ENCODE peak calls at places on chromosome 3, in eight cellular contexts. Q is glutamatergic neuron, R is psoas muscle, Z is heart left ventricle, O is lower leg skin, B is PC-3, H is GM13976, K is Calu3. M is an unnamed sample.

GRCh38 chr3:14110699-14111098 is 14.0 kb downstream of the CHCHD4 start:
- DNase-seq in Q (no peak), R (no peak), Z (no peak), O (peak; percentile 13), B (peak; percentile 17), H (no peak), K (no peak), M (no peak)

GRCh38 chr3:71930056-71930991 is 145.4 kb upstream of the PROK2 start:
- DNase-seq in Q (no peak), R (no peak), Z (peak; percentile 28), O (no peak), B (peak; percentile 31), H (peak; percentile 59), K (peak; percentile 11), M (no peak)

GRCh38 chr3:190345878-190346277 is 23.6 kb upstream of the CLDN1 start:
- DNase-seq in Q (no peak), R (no peak), Z (no peak), O (no peak), B (no peak), H (no peak), K (no peak), M (no peak)

GRCh38 chr3:65291448-65292091 is 603.8 kb upstream of the ADAMTS9 start:
- DNase-seq in Q (no peak), R (no peak), Z (no peak), O (no peak), B (no peak), H (no peak), K (no peak), M (no peak)

GRCh38 chr3:11197471-11197870 is 43.2 kb downstream of the HRH1 start:
- DNase-seq in Q (no peak), R (no peak), Z (no peak), O (no peak), B (no peak), H (no peak), K (no peak), M (no peak)

GRCh38 chr3:62570888-62571287 is 197.5 kb upstream of the FEZF2 start:
- DNase-seq in Q (no peak), R (no peak), Z (no peak), O (no peak), B (no peak), H (no peak), K (no peak), M (no peak)

GRCh38 chr3:72820405-72820804 is 27.8 kb downstream of the SHQ1 start:
- DNase-seq in Q (no peak), R (no peak), Z (peak; percentile 37), O (no peak), B (peak; percentile 77), H (no peak), K (no peak), M (no peak)

GRCh38 chr3:71406945-71407629 is 176.4 kb downstream of the FOXP1 start:
- DNase-seq in Q (no peak), R (no peak), Z (no peak), O (no peak), B (no peak), H (no peak), K (no peak), M (no peak)

GRCh38 chr3:118199044-118199443 is 835.6 kb downstream of the IGSF11 start:
- DNase-seq in Q (no peak), R (no peak), Z (no peak), O (no peak), B (no peak), H (no peak), K (no peak), M (no peak)

GRCh38 chr3:120177907-120178306 is 83.7 kb upstream of the GSK3B start:
- DNase-seq in Q (no peak), R (no peak), Z (no peak), O (no peak), B (peak; percentile 21), H (no peak), K (no peak), M (no peak)

GRCh38 chr3:184808021-184808420 is 3.9 kb upstream of the VPS8 start:
- DNase-seq in Q (peak; percentile 31), R (no peak), Z (no peak), O (no peak), B (no peak), H (no peak), K (peak; percentile 49), M (peak; percentile 48)
- TF ChIP-seq CTCF in Q (no peak), R (no peak), Z (no peak), O (no peak), B (peak; percentile 37), H (no peak), K (no peak), M (peak; percentile 39)

GRCh38 chr3:46736006-46736872 is 18.6 kb upstream of the PRSS50 start:
- DNase-seq in Q (no peak), R (no peak), Z (no peak), O (peak; percentile 81), B (no peak), H (no peak), K (no peak), M (no peak)

GRCh38 chr3:46731795-46732194 is 14.1 kb upstream of the PRSS50 start:
- DNase-seq in Q (no peak), R (no peak), Z (no peak), O (no peak), B (no peak), H (no peak), K (no peak), M (no peak)

GRCh38 chr3:46730819-46731218 is 13.2 kb upstream of the PRSS50 start:
- DNase-seq in Q (no peak), R (no peak), Z (no peak), O (no peak), B (no peak), H (no peak), K (no peak), M (no peak)

GRCh38 chr3:46734773-46735172 is 17.1 kb upstream of the PRSS50 start:
- DNase-seq in Q (no peak), R (no peak), Z (no peak), O (peak; percentile 53), B (no peak), H (no peak), K (no peak), M (no peak)

DNA sequence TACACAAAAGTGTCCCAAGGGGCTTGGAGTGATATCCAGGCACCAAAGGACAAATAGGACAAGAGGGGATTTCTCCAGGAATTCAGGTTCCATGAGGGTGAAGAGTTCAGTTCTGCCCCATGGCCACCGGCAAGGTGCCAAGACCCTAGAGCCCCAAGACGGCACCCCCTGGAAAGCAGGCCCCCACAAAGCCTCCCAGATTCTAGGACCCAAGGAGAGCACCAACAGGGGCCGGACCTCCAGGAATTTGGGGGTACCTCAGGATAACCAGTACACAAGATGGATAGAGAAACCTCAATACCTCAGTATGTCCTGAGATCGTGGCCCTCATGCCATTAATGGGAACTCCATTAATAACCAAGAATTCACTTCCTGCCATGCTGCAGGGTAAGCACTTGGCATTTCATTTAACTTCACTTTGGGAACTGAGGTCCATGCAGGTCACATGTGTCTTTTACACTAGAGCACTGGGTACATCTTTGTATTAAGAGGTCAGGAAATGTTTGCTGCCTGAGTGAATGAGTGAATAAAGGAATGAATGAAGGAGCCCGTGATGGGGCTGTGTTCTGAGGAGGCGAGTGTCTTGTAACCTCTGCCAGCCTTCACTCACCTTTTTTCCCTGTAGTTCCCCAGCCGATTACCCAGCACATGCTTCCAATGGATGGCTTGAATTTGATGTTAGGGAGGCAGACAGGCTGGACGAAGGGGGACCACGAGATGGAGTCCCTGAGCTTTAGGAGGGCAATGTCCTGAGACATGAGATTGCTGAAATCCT is 15.5 kb upstream of the PRSS50 start:
- DNase-seq in Q (no peak), R (no peak), Z (no peak), O (peak; percentile 68), B (peak; percentile 14), H (no peak), K (no peak), M (no peak)
- TF ChIP-seq CTCF in Q (no peak), R (no peak), Z (no peak), O (no peak), B (no peak), H (no peak), K (no peak), M (no peak)

DNA sequence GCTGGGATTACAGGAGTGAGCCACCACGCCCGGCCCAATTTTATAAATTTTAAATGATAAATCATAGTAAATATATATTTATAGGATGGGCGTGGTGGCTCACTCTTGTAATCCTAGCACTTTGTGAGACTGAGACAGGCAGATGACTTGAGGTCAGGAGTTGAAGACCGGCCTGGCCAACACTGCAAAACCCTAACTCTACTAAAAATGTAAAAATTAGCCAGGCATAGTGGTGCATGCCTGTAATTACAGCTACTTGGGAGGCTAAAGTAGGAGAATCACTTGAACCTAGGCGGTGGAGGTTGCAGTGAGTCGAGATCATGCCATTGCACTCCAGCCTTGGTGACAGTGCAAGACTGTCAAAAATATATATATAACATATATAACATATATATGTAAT is 26.4 kb downstream of the MFN1 start:
- DNase-seq in Q (no peak), R (no peak), Z (no peak), O (no peak), B (peak; percentile 9), H (no peak), K (no peak), M (no peak)
- TF ChIP-seq CTCF in Q (no peak), R (no peak), Z (no peak), O (no peak), B (no peak), H (no peak), K (no peak), M (no peak)

DNA sequence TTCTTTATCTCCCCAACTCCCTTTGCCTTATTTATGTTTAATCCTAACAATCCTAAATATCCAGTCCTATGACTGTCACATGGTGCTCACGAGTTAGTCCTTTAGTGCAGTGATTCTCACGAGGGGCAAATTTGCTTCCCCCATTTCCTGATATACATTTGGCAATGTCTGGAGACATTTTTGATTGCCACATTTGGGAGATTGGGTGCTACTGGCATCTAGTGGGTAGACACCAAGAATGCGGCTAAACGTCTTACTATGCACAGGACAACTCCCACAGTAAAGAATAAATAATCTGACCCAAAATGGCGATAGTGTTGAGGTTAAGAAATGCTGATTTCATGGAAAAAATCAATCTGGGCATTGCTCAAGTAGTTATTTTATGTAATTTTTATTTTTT is 466.5 kb downstream of the ROBO2 start:
- DNase-seq in Q (no peak), R (no peak), Z (no peak), O (no peak), B (peak; percentile 26), H (no peak), K (no peak), M (no peak)
- TF ChIP-seq CTCF in Q (no peak), R (no peak), Z (no peak), O (no peak), B (no peak), H (no peak), K (no peak), M (no peak)

GRCh38 chr3:21484323-21485154 is 266.5 kb downstream of the ZNF385D start:
- DNase-seq in Q (peak; percentile 61), R (peak; percentile 13), Z (peak; percentile 39), O (no peak), B (peak; percentile 81), H (peak; percentile 3), K (peak; percentile 80), M (peak; percentile 53)
- TF ChIP-seq CTCF in Q (peak; percentile 48), R (peak; percentile 22), Z (peak; percentile 45), O (no peak), B (peak; percentile 86), H (peak; percentile 55), K (peak; percentile 70), M (peak; percentile 65)

DNA sequence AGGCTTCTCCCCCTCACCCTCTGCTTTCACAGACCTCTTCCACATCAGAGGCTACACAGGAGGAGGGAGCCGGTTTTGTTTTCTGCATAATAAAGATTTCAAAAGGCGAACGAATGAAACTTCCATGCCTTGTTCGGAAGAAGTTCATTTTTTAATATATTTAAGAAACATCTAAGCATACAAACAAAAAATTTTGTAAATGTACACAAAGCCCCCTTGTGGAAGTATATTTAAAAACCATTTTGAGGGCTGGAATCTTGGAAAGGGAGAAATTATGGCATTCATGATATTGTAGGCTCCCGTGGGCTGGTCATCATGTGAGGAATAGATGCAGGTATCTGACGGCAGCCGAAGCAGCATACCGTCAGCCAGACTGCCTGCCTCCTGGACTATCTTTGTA is 90.4 kb downstream of the MECOM start:
- DNase-seq in Q (no peak), R (no peak), Z (no peak), O (no peak), B (peak; percentile 48), H (no peak), K (no peak), M (no peak)
- TF ChIP-seq CTCF in Q (peak; percentile 33), R (no peak), Z (no peak), O (no peak), B (peak; percentile 57), H (no peak), K (peak; percentile 48), M (peak; percentile 39)

M was measured in neural crest cell.